ENCODE peak calls at places on chromosomes 6 and 20, in four cellular contexts. U, J, P and O are unnamed samples.

GRCh38 chr6:74199146-74199680 is 503.2 kb downstream of the CD109 start:
- DNase-seq in U (no peak), J (no peak), P (no peak), O (no peak)

GRCh38 chr6:35148167-35148741 is 7.1 kb upstream of the TCP11 start:
- DNase-seq in U (no peak), J (peak), P (no peak), O (no peak)

GRCh38 chr20:35560105-35560511 is 18.2 kb downstream of the ERGIC3 start:
- DNase-seq in U (no peak), J (no peak), P (no peak), O (no peak)

GRCh38 chr6:18090349-18090786 is 32.1 kb downstream of the NHLRC1 start:
- DNase-seq in U (no peak), J (no peak), P (no peak), O (no peak)

GRCh38 chr6:107667790-107668189 is 156.3 kb downstream of the SCML4 start:
- DNase-seq in U (no peak), J (no peak), P (no peak), O (no peak)

GRCh38 chr6:42339991-42340401 is 111.7 kb downstream of the TRERF1 start:
- DNase-seq in U (no peak), J (peak), P (no peak), O (no peak)

GRCh38 chr6:6057442-6058053 is 50.8 kb upstream of the NRN1 start:
- DNase-seq in U (no peak), J (peak), P (peak), O (no peak)

GRCh38 chr6:16179970-16180431 is 51.1 kb downstream of the MYLIP start:
- DNase-seq in U (no peak), J (no peak), P (no peak), O (no peak)

GRCh38 chr6:20319520-20320357 is 81.9 kb upstream of the E2F3 start:
- DNase-seq in U (no peak), J (no peak), P (no peak), O (peak)

GRCh38 chr6:106620931-106621672 is 8.2 kb downstream of the RTN4IP1 start:
- DNase-seq in U (no peak), J (peak), P (no peak), O (no peak)

GRCh38 chr20:3483784-3484183 is 13.0 kb downstream of the ATRN start:
- DNase-seq in U (no peak), J (peak), P (no peak), O (no peak)

GRCh38 chr20:25355866-25356265 is 34.8 kb downstream of the ABHD12 start:
- DNase-seq in U (no peak), J (no peak), P (no peak), O (no peak)

GRCh38 chr6:46437671-46438221 is 53.5 kb downstream of the RCAN2 start:
- DNase-seq in U (no peak), J (peak), P (peak), O (no peak)

GRCh38 chr20:10094566-10095173 is 59.9 kb downstream of the ANKEF1 start:
- DNase-seq in U (no peak), J (no peak), P (no peak), O (no peak)

GRCh38 chr6:36245572-36246031 is 24.3 kb upstream of the PNPLA1 start:
- DNase-seq in U (no peak), J (no peak), P (no peak), O (no peak)

GRCh38 chr20:1628621-1629020 is 8.8 kb upstream of the SIRPB1 start:
- DNase-seq in U (no peak), J (no peak), P (no peak), O (no peak)

GRCh38 chr6:113065606-113066005 is 718.5 kb downstream of the RFPL4B start:
- DNase-seq in U (no peak), J (peak), P (peak), O (no peak)

GRCh38 chr6:154229796-154230195 is 126.8 kb downstream of the IPCEF1 start:
- DNase-seq in U (no peak), J (no peak), P (no peak), O (no peak)

DNA sequence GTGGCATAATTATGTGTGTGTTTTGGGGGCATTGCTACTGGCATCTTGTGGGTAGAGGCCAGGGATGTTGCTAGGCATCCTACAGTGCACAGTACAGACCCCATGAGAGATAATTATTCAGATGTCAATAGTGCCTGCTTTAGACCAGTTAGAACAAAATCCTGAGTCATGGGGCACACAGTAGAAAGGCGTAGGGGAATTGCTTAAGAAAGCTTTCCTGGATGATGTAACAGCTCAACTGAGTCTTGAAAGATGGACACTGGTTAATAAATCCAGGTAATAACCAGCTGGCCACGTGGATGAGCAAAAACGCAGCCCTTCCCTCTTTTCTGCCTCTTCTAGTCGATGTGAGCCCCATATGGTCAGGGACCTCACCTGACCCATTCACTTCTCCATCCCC is 51.1 kb downstream of the KCNB1 start:
- DNase-seq in U (no peak), J (peak), P (no peak), O (no peak)
- H3K27ac ChIP-seq in U (no peak), J (no peak), P (no peak), O (no peak)

DNA sequence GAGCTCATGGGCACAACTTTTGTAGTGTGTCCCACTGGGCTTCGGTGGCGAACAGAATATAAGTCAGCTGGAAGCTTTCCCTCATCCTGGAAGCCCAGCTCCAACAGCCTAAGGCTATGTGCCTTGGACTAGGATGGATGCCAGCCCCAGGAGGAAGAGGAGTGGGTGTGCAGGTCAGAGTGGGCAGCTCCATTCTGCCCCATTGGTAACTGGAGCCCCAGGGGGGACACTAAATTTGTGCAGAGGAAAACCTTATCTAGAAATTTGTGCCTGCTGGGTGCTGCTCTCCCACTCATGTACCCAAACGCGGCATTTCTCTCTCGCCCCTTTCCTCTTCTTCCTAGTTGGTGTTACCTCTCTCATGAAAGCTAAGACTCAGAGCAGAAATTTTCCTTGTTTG is 253.9 kb upstream of the MAN1A1 start:
- DNase-seq in U (no peak), J (no peak), P (no peak), O (no peak)
- H3K27ac ChIP-seq in U (no peak), J (no peak), P (no peak), O (no peak)

GRCh38 chr20:63854069-63854765 is 7.1 kb upstream of the ABHD16B start:
- DNase-seq in U (no peak), J (peak), P (peak), O (peak)

GRCh38 chr20:63855363-63856110 is 5.8 kb upstream of the ABHD16B start:
- DNase-seq in U (no peak), J (peak), P (no peak), O (peak)

GRCh38 chr20:63856111-63856511 is 5.2 kb upstream of the ABHD16B start:
- DNase-seq in U (no peak), J (no peak), P (no peak), O (peak)

GRCh38 chr20:63857751-63858392 is 3.4 kb upstream of the ABHD16B start:
- DNase-seq in U (no peak), J (peak), P (peak), O (peak)

GRCh38 chr20:63854766-63855362 is 6.4 kb upstream of the ABHD16B start:
- DNase-seq in U (no peak), J (peak), P (peak), O (peak)
- H3K27ac ChIP-seq in U (no peak), J (no peak), P (peak), O (peak)

DNA sequence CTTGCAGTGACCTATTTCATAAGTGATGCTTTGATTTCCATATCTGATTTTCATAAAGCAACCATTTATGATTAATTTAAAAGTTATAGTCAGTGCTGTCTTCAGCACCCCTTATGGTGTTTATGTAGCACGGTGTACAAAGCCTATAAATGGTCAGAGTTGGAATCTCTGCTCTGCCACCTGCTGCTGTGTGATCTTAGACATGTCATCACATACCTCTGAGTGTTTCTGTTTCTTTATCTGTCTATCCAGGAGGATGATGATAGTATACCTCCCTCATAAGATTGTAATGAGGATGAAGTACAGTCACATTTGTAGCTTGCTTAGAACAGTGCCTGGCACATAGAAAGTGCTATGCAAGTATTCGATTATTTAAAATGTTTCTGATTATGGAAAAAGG is 100.5 kb downstream of the SAMD3 start:
- DNase-seq in U (no peak), J (no peak), P (no peak), O (no peak)
- H3K27ac ChIP-seq in U (no peak), J (no peak), P (no peak), O (no peak)

GRCh38 chr20:62142252-62143117 is 709 bp downstream of the PSMA7 start:
- DNase-seq in U (no peak), J (peak), P (no peak), O (peak)
- H3K27ac ChIP-seq in U (no peak), J (peak), P (peak), O (peak)

GRCh38 chr20:58878399-58878798 is 25.9 kb downstream of the GNAS start:
- DNase-seq in U (no peak), J (no peak), P (no peak), O (no peak)
- H3K27ac ChIP-seq in U (no peak), J (no peak), P (no peak), O (no peak)

GRCh38 chr6:132005177-132005576 is 54.0 kb upstream of the CCN2 start:
- DNase-seq in U (no peak), J (no peak), P (no peak), O (no peak)

GRCh38 chr6:132007474-132008190 is 56.5 kb upstream of the CCN2 start:
- DNase-seq in U (peak), J (peak), P (no peak), O (no peak)

GRCh38 chr6:132011582-132011981 is 60.4 kb upstream of the CCN2 start:
- DNase-seq in U (no peak), J (peak), P (no peak), O (no peak)

GRCh38 chr6:132004668-132005067 is 53.5 kb upstream of the CCN2 start:
- DNase-seq in U (no peak), J (no peak), P (no peak), O (no peak)

GRCh38 chr6:132009175-132009574 is 58.0 kb upstream of the CCN2 start:
- DNase-seq in U (no peak), J (no peak), P (no peak), O (no peak)
- H3K27ac ChIP-seq in U (no peak), J (no peak), P (no peak), O (no peak)

GRCh38 chr6:158548418-158549161 is 11.3 kb upstream of the TMEM181 start:
- DNase-seq in U (no peak), J (no peak), P (no peak), O (peak)
- H3K27ac ChIP-seq in U (no peak), J (no peak), P (no peak), O (no peak)

DNA sequence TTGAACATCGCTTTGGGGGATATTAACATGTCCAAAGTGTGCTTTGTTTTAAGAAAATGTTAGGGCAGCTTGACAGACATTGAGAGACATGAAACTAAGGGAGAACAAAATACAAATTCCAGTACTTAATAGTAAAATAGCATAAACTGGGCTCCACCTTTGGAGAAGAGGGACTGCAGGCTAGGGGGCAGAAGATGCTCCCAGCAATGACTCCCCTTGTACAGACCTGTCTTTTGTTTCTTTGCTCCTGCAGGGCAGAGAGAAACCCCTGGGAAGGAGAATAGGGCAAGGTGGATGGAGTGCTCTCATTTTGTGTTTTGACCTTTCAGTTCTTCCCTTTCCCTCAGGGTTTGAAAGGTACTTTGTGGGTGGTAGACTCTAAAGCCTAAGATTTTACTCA is 115.6 kb upstream of the PLCB4 start:
- DNase-seq in U (no peak), J (no peak), P (no peak), O (no peak)
- H3K27ac ChIP-seq in U (no peak), J (no peak), P (no peak), O (no peak)

DNA sequence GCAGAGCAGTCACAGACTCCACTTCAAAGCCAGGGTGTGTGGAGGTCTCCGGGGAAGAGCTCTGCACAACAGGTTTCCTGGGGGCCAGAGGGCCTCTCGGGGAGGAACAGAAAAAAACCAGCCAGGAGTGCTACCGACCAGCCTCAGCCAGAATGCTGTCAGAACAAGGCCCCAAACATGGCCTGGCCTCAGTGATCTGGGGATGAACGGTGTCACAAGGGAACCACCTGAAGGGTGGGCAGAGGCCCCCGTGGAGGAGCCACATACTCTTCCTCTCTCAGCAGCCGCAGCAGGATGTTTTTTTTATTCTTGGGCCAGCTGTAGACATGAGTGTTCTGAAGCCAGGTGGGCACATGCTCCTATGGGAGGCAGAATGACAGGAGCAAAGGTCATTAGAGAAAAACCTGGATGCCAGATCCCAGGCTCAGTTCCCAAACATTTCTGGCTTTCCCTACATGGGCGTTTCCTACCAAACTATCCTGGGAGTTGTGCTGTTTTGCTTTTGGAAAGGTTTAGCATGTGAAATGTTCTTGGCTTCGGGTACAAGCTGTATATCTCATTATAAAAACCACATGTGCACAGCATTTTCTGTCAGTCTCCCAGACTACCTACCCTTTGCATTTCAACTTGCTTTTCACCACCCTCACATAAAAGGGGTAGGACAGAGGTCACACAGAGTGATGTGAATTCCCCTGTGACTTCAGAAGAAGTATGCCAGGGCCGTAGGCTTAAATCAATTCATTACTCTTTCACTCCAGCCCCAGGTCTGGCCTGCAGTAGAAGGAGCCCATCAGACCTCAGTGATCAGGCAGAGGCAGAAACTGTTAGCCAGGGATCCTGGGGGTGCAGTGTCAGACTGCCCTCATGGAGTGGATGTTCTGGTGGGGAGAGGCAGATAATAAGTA is 46.2 kb downstream of the TRAF3IP2 start:
- DNase-seq in U (no peak), J (peak), P (no peak), O (no peak)
- H3K27ac ChIP-seq in U (peak), J (peak), P (peak), O (no peak)